ENCODE peak calls at places on chromosome 1, in six cellular contexts. Z, Q, U, G, J and S are unnamed samples.

GRCh38 chr1:99965646-99966375 is 4.0 kb upstream of the SLC35A3 start:
- DNase-seq in Z (no peak), Q (no peak), U (no peak), G (peak), J (no peak), S (no peak)

GRCh38 chr1:58310469-58310868 is 236.1 kb downstream of the OMA1 start:
- DNase-seq in Z (no peak), Q (no peak), U (no peak), G (no peak), J (no peak), S (no peak)

GRCh38 chr1:179145521-179145920 is 63.7 kb downstream of the TOR3A start:
- DNase-seq in Z (no peak), Q (no peak), U (no peak), G (no peak), J (no peak), S (no peak)

GRCh38 chr1:59892836-59893811 is 33.4 kb downstream of the CYP2J2 start:
- DNase-seq in Z (no peak), Q (no peak), U (no peak), G (peak), J (no peak), S (no peak)

GRCh38 chr1:110616587-110616986 is 10.4 kb upstream of the KCNA2 start:
- DNase-seq in Z (no peak), Q (no peak), U (peak), G (no peak), J (peak), S (no peak)

GRCh38 chr1:224496826-224497225 is 62.2 kb upstream of the WDR26 start:
- DNase-seq in Z (no peak), Q (no peak), U (no peak), G (no peak), J (no peak), S (no peak)

GRCh38 chr1:221748981-221749380 is 7.1 kb upstream of the DUSP10 start:
- DNase-seq in Z (no peak), Q (no peak), U (no peak), G (no peak), J (no peak), S (no peak)

GRCh38 chr1:59667020-59667419 is 147.7 kb upstream of the HOOK1 start:
- DNase-seq in Z (no peak), Q (no peak), U (no peak), G (no peak), J (no peak), S (no peak)

GRCh38 chr1:190478193-190479007 is 736 bp upstream of the BRINP3 start:
- DNase-seq in Z (no peak), Q (no peak), U (peak), G (peak), J (no peak), S (peak)

GRCh38 chr1:11990303-11991032 is 10.2 kb downstream of the MFN2 start:
- DNase-seq in Z (no peak), Q (no peak), U (no peak), G (peak), J (peak), S (no peak)

GRCh38 chr1:85330711-85331290 is 54.4 kb upstream of the BCL10 start:
- DNase-seq in Z (no peak), Q (no peak), U (no peak), G (peak), J (peak), S (no peak)

GRCh38 chr1:77375990-77376389 is 94.2 kb downstream of the AK5 start:
- DNase-seq in Z (no peak), Q (no peak), U (no peak), G (no peak), J (no peak), S (no peak)

GRCh38 chr1:115430717-115431116 is 92.7 kb upstream of the NGF start:
- DNase-seq in Z (no peak), Q (no peak), U (no peak), G (peak), J (peak), S (peak)

GRCh38 chr1:165468850-165469249 is 23.9 kb upstream of the RXRG start:
- DNase-seq in Z (no peak), Q (no peak), U (no peak), G (no peak), J (no peak), S (no peak)

GRCh38 chr1:185561629-185562028 is 172.6 kb upstream of the HMCN1 start:
- DNase-seq in Z (no peak), Q (no peak), U (no peak), G (no peak), J (peak), S (peak)

GRCh38 chr1:246828818-246829217 is 102.9 kb downstream of the AHCTF1 start:
- DNase-seq in Z (no peak), Q (no peak), U (no peak), G (no peak), J (no peak), S (no peak)

GRCh38 chr1:59574085-59574484 is 240.7 kb upstream of the HOOK1 start:
- DNase-seq in Z (no peak), Q (no peak), U (no peak), G (no peak), J (peak), S (no peak)

GRCh38 chr1:232509570-232509969 is 120.4 kb downstream of the SIPA1L2 start:
- DNase-seq in Z (no peak), Q (no peak), U (no peak), G (no peak), J (peak), S (no peak)